ENCODE peak calls at places on chromosomes 7 and 10, in four cellular contexts. W, H, B and I are unnamed samples.

GRCh38 chr10:31928531-31929259 is at the start of gene ARHGAP12:
- DNase-seq in H (peak; percentile 76), B (peak; percentile 90), W (peak; percentile 76), I (peak; percentile 70)

GRCh38 chr10:13707156-13707881 is 120.6 kb downstream of the PRPF18 start:
- DNase-seq in W (no peak), B (no peak), H (no peak), I (no peak)

GRCh38 chr7:30699706-30700495 is 17.6 kb upstream of the CRHR2 start:
- DNase-seq in B (no peak), W (no peak), H (no peak), I (no peak)

GRCh38 chr7:140324714-140325113 is 73.6 kb downstream of the SLC37A3 start:
- DNase-seq in W (no peak), H (no peak), B (no peak), I (no peak)

GRCh38 chr10:89373916-89374711 is 3.7 kb upstream of the IFIT1B start:
- DNase-seq in B (no peak), W (no peak), H (no peak), I (no peak)

GRCh38 chr7:23802720-23803397 is 92.8 kb downstream of the STK31 start:
- DNase-seq in H (no peak), W (no peak), B (no peak), I (no peak)

GRCh38 chr10:62527019-62527827 is 153.1 kb downstream of the ZNF365 start:
- DNase-seq in W (no peak), H (no peak), B (no peak), I (no peak)

GRCh38 chr7:112985377-112985987 is 101.1 kb downstream of the GPR85 start:
- DNase-seq in H (no peak), B (no peak), W (no peak), I (no peak)

GRCh38 chr7:55441668-55442305 is 76.7 kb downstream of the LANCL2 start:
- DNase-seq in W (no peak), B (no peak), H (no peak), I (no peak)

GRCh38 chr7:50939026-50939425 is 156.3 kb upstream of the GRB10 start:
- DNase-seq in B (no peak), H (no peak), W (no peak), I (no peak)

GRCh38 chr7:83701744-83702143 is 52.8 kb upstream of the SEMA3E start:
- DNase-seq in B (no peak), H (no peak), W (no peak), I (no peak)

GRCh38 chr7:41777894-41778596 is 75.2 kb upstream of the INHBA start:
- DNase-seq in H (no peak), W (no peak), B (no peak), I (no peak)

GRCh38 chr10:60140681-60141632 is 234.6 kb upstream of the CCDC6 start:
- DNase-seq in H (no peak), W (peak; percentile 73), B (no peak), I (no peak)

GRCh38 chr10:59257224-59257623 is 80.8 kb downstream of the PHYHIPL start:
- DNase-seq in W (no peak), B (no peak), H (no peak), I (no peak)

GRCh38 chr10:134743-135600 is at the start of gene ZMYND11:
- DNase-seq in B (peak; percentile 72), H (peak; percentile 60), W (peak; percentile 43), I (peak; percentile 66)

GRCh38 chr10:113572520-113573290 is 19.9 kb downstream of the HABP2 start:
- DNase-seq in H (no peak), B (no peak), W (no peak), I (no peak)

GRCh38 chr7:155141562-155141961 is 71.4 kb downstream of the HTR5A start:
- DNase-seq in W (no peak), H (no peak), B (no peak), I (no peak)

GRCh38 chr10:49831352-49832040 is 69.4 kb upstream of the OGDHL start:
- DNase-seq in W (no peak), H (no peak), B (no peak), I (no peak)

GRCh38 chr7:44408596-44408995 is 81.9 kb downstream of the NUDCD3 start:
- DNase-seq in B (no peak), H (no peak), W (no peak), I (no peak)

GRCh38 chr10:104117839-104118323 is 4.1 kb upstream of the SFR1 start:
- DNase-seq in B (no peak), H (no peak), W (peak; percentile 38), I (no peak)

GRCh38 chr10:70137135-70137534 is 4.5 kb upstream of the AIFM2 start:
- DNase-seq in W (no peak), H (no peak), B (no peak), I (no peak)

GRCh38 chr10:32210306-32211045 is 136.5 kb downstream of the EPC1 start:
- DNase-seq in B (no peak), W (no peak), H (no peak), I (no peak)

GRCh38 chr10:13658864-13659685 is 72.3 kb downstream of the PRPF18 start:
- DNase-seq in B (no peak), H (no peak), W (no peak), I (no peak)

GRCh38 chr10:121803611-121804010 is 124.2 kb downstream of the ATE1 start:
- DNase-seq in W (no peak), B (no peak), H (no peak), I (no peak)

GRCh38 chr10:62818426-62819011 is 2.4 kb upstream of the EGR2 start:
- DNase-seq in B (peak; percentile 45), H (peak; percentile 69), W (no peak), I (peak; percentile 39)

GRCh38 chr10:77187376-77187999 is 450.1 kb downstream of the KCNMA1 start:
- DNase-seq in W (no peak), B (no peak), H (no peak), I (no peak)

GRCh38 chr7:1712907-1713501 is 42.9 kb downstream of the ELFN1 start:
- DNase-seq in H (no peak), B (no peak), W (no peak), I (no peak)

GRCh38 chr10:31803606-31804195 is 124.9 kb downstream of the ARHGAP12 start:
- DNase-seq in W (no peak), H (no peak), B (no peak), I (no peak)

GRCh38 chr7:120645976-120646375 is 212.0 kb downstream of the TSPAN12 start:
- DNase-seq in H (no peak), B (no peak), W (no peak), I (no peak)

GRCh38 chr7:23863209-23863798 is 153.3 kb downstream of the STK31 start:
- DNase-seq in H (no peak), W (peak; percentile 63), B (no peak), I (no peak)

GRCh38 chr10:69479737-69480412 is 28.6 kb downstream of the TSPAN15 start:
- DNase-seq in W (no peak), B (no peak), H (no peak), I (no peak)

GRCh38 chr7:88546808-88547207 is 212.7 kb upstream of the ZNF804B start:
- DNase-seq in W (no peak), B (no peak), H (no peak), I (no peak)

GRCh38 chr7:154868901-154869300 is 134.0 kb downstream of the PAXIP1 start:
- DNase-seq in B (no peak), W (no peak), H (no peak), I (no peak)

GRCh38 chr10:118763202-118763988 is 8.6 kb upstream of the CACUL1 start:
- DNase-seq in W (no peak), B (no peak), H (no peak), I (no peak)

GRCh38 chr10:28954211-28954610 is 276.9 kb downstream of the BAMBI start:
- DNase-seq in B (no peak), H (no peak), W (no peak), I (no peak)

GRCh38 chr10:30215131-30215530 is 133.9 kb downstream of the MTPAP start:
- DNase-seq in B (no peak), W (no peak), H (no peak), I (no peak)